ENCODE peak calls at places on chromosomes 13 and 19, in eight cellular contexts. D is cardiac muscle cell; B is EL; T is GM12891; M is NCI-H82; E is activated naive CD8-positive, alpha-beta T cell treated with anti-CD3 and anti-CD28 coated beads for 36 hours; Q is fibroblast of lung; K is stimulated activated CD4-positive, alpha-beta T cell treated with anti-CD3 and anti-CD28 coated beads, Interleukin-2, amount 100 ng/mL, for 48 hours. J is an unnamed sample.

GRCh38 chr19:49106648-49107135 is 7.5 kb upstream of the LIN7B start:
- DNase-seq in D (peak), B (peak), T (no peak), M (peak), E (peak), Q (peak), K (peak), J (peak)

GRCh38 chr13:44280461-44280860 is 93.2 kb upstream of the SERP2 start:
- DNase-seq in D (no peak), B (peak), T (no peak), M (no peak), E (no peak), Q (peak), K (no peak), J (no peak)

GRCh38 chr13:99057310-99057975 is 79.6 kb upstream of the DOCK9 start:
- DNase-seq in D (no peak), B (no peak), T (no peak), M (no peak), E (no peak), Q (no peak), K (no peak), J (peak)

GRCh38 chr19:1954547-1954946 is 13.6 kb downstream of the CSNK1G2 start:
- DNase-seq in D (no peak), B (no peak), T (no peak), M (no peak), E (no peak), Q (no peak), K (no peak), J (no peak)

GRCh38 chr19:32598022-32598421 is 17.0 kb downstream of the PDCD5 start:
- DNase-seq in D (no peak), B (no peak), T (no peak), M (no peak), E (no peak), Q (no peak), K (no peak), J (no peak)

GRCh38 chr19:3034194-3034844 is 5.2 kb upstream of the TLE2 start:
- DNase-seq in D (no peak), B (no peak), T (no peak), M (no peak), E (no peak), Q (peak), K (no peak), J (no peak)

GRCh38 chr19:46579286-46579944 is 21.7 kb upstream of the CALM3 start:
- DNase-seq in D (peak), B (peak), T (no peak), M (peak), E (peak), Q (no peak), K (peak), J (no peak)

GRCh38 chr19:30739394-30739793 is 367.2 kb downstream of the ZNF536 start:
- DNase-seq in D (no peak), B (no peak), T (no peak), M (peak), E (no peak), Q (no peak), K (no peak), J (no peak)

GRCh38 chr19:38388310-38389100 is at the start of gene SPRED3:
- DNase-seq in D (peak), B (no peak), T (no peak), M (peak), E (no peak), Q (peak), K (no peak), J (no peak)

GRCh38 chr13:98571955-98572662 is 4.8 kb downstream of the STK24 start:
- DNase-seq in D (no peak), B (peak), T (no peak), M (no peak), E (no peak), Q (peak), K (no peak), J (peak)

GRCh38 chr19:38869160-38869835 is 8.8 kb downstream of the RINL start:
- DNase-seq in D (no peak), B (no peak), T (no peak), M (peak), E (peak), Q (no peak), K (no peak), J (no peak)